ENCODE peak calls at places on chromosomes 1 and 21, in nine cellular contexts. One of them, this sample, is unnamed.

GRCh38 chr1:221328371-221328770 is 413.5 kb downstream of the DUSP10 start:
- DNase-seq in H7: no peak
- DNase-seq in GM12892: no peak
- DNase-seq in stimulated activated CD4-positive, alpha-beta T cell treated with anti-CD3 and anti-CD28 coated beads, Interleukin-4, amount 100 ng/mL, for 4 hours: no peak
- DNase-seq in NCI-H1436: no peak
- DNase-seq in HCT116: no peak
- DNase-seq in KG1: no peak
- DNase-seq in RPMI8226: no peak
- DNase-seq in cerebellar cortex: no peak
- DNase-seq in this sample: no peak

GRCh38 chr1:71019248-71019647 is 28.4 kb downstream of the PTGER3 start:
- DNase-seq in H7: no peak
- DNase-seq in GM12892: no peak
- DNase-seq in stimulated activated CD4-positive, alpha-beta T cell treated with anti-CD3 and anti-CD28 coated beads, Interleukin-4, amount 100 ng/mL, for 4 hours: no peak
- DNase-seq in NCI-H1436: no peak
- DNase-seq in HCT116: no peak
- DNase-seq in KG1: no peak
- DNase-seq in RPMI8226: no peak
- DNase-seq in cerebellar cortex: no peak
- DNase-seq in this sample: no peak

GRCh38 chr1:51644533-51645197 is 27.8 kb downstream of the OSBPL9 start:
- DNase-seq in H7: no peak
- DNase-seq in GM12892: no peak
- DNase-seq in stimulated activated CD4-positive, alpha-beta T cell treated with anti-CD3 and anti-CD28 coated beads, Interleukin-4, amount 100 ng/mL, for 4 hours: no peak
- DNase-seq in NCI-H1436: no peak
- DNase-seq in HCT116: peak; percentile 48
- DNase-seq in KG1: no peak
- DNase-seq in RPMI8226: no peak
- DNase-seq in cerebellar cortex: no peak
- DNase-seq in this sample: no peak

GRCh38 chr1:37237948-37238347 is 203.6 kb upstream of the GRIK3 start:
- DNase-seq in H7: no peak
- DNase-seq in GM12892: no peak
- DNase-seq in stimulated activated CD4-positive, alpha-beta T cell treated with anti-CD3 and anti-CD28 coated beads, Interleukin-4, amount 100 ng/mL, for 4 hours: no peak
- DNase-seq in NCI-H1436: no peak
- DNase-seq in HCT116: no peak
- DNase-seq in KG1: no peak
- DNase-seq in RPMI8226: no peak
- DNase-seq in cerebellar cortex: no peak
- DNase-seq in this sample: no peak

GRCh38 chr21:14452031-14452778 is 69.3 kb upstream of the HSPA13 start:
- DNase-seq in H7: no peak
- DNase-seq in GM12892: no peak
- DNase-seq in stimulated activated CD4-positive, alpha-beta T cell treated with anti-CD3 and anti-CD28 coated beads, Interleukin-4, amount 100 ng/mL, for 4 hours: peak; percentile 9
- DNase-seq in NCI-H1436: no peak
- DNase-seq in HCT116: no peak
- DNase-seq in KG1: no peak
- DNase-seq in RPMI8226: no peak
- DNase-seq in cerebellar cortex: no peak
- DNase-seq in this sample: no peak

GRCh38 chr1:178028973-178029481 is 59.2 kb upstream of the SEC16B start:
- DNase-seq in H7: no peak
- DNase-seq in GM12892: no peak
- DNase-seq in stimulated activated CD4-positive, alpha-beta T cell treated with anti-CD3 and anti-CD28 coated beads, Interleukin-4, amount 100 ng/mL, for 4 hours: no peak
- DNase-seq in NCI-H1436: no peak
- DNase-seq in HCT116: no peak
- DNase-seq in KG1: no peak
- DNase-seq in RPMI8226: no peak
- DNase-seq in cerebellar cortex: no peak
- DNase-seq in this sample: no peak

GRCh38 chr1:25793585-25794170 is 6.3 kb upstream of the SELENON start:
- DNase-seq in H7: no peak
- DNase-seq in GM12892: no peak
- DNase-seq in stimulated activated CD4-positive, alpha-beta T cell treated with anti-CD3 and anti-CD28 coated beads, Interleukin-4, amount 100 ng/mL, for 4 hours: no peak
- DNase-seq in NCI-H1436: no peak
- DNase-seq in HCT116: no peak
- DNase-seq in KG1: no peak
- DNase-seq in RPMI8226: no peak
- DNase-seq in cerebellar cortex: peak; percentile 61
- DNase-seq in this sample: no peak

GRCh38 chr21:43284238-43284637 is 115.4 kb downstream of the CRYAA start:
- DNase-seq in H7: no peak
- DNase-seq in GM12892: no peak
- DNase-seq in stimulated activated CD4-positive, alpha-beta T cell treated with anti-CD3 and anti-CD28 coated beads, Interleukin-4, amount 100 ng/mL, for 4 hours: no peak
- DNase-seq in NCI-H1436: no peak
- DNase-seq in HCT116: no peak
- DNase-seq in KG1: no peak
- DNase-seq in RPMI8226: no peak
- DNase-seq in cerebellar cortex: no peak
- DNase-seq in this sample: no peak

GRCh38 chr21:36735724-36736310 is 36.9 kb downstream of the SIM2 start:
- DNase-seq in H7: peak; percentile 38
- DNase-seq in GM12892: no peak
- DNase-seq in stimulated activated CD4-positive, alpha-beta T cell treated with anti-CD3 and anti-CD28 coated beads, Interleukin-4, amount 100 ng/mL, for 4 hours: no peak
- DNase-seq in NCI-H1436: no peak
- DNase-seq in HCT116: no peak
- DNase-seq in KG1: no peak
- DNase-seq in RPMI8226: no peak
- DNase-seq in cerebellar cortex: no peak
- DNase-seq in this sample: peak; percentile 50

GRCh38 chr1:3529099-3529729 is 74.7 kb downstream of the ARHGEF16 start:
- DNase-seq in H7: no peak
- DNase-seq in GM12892: no peak
- DNase-seq in stimulated activated CD4-positive, alpha-beta T cell treated with anti-CD3 and anti-CD28 coated beads, Interleukin-4, amount 100 ng/mL, for 4 hours: no peak
- DNase-seq in NCI-H1436: no peak
- DNase-seq in HCT116: no peak
- DNase-seq in KG1: no peak
- DNase-seq in RPMI8226: peak; percentile 33
- DNase-seq in cerebellar cortex: peak; percentile 83
- DNase-seq in this sample: no peak

GRCh38 chr1:10916311-10916710 is 96.1 kb upstream of the TARDBP start:
- DNase-seq in H7: peak; percentile 51
- DNase-seq in GM12892: no peak
- DNase-seq in stimulated activated CD4-positive, alpha-beta T cell treated with anti-CD3 and anti-CD28 coated beads, Interleukin-4, amount 100 ng/mL, for 4 hours: no peak
- DNase-seq in NCI-H1436: no peak
- DNase-seq in HCT116: no peak
- DNase-seq in KG1: no peak
- DNase-seq in RPMI8226: no peak
- DNase-seq in cerebellar cortex: no peak
- DNase-seq in this sample: peak; percentile 24

GRCh38 chr1:232905324-232906034 is 44.9 kb upstream of the NTPCR start:
- DNase-seq in H7: no peak
- DNase-seq in GM12892: no peak
- DNase-seq in stimulated activated CD4-positive, alpha-beta T cell treated with anti-CD3 and anti-CD28 coated beads, Interleukin-4, amount 100 ng/mL, for 4 hours: no peak
- DNase-seq in NCI-H1436: no peak
- DNase-seq in HCT116: no peak
- DNase-seq in KG1: no peak
- DNase-seq in RPMI8226: peak; percentile 24
- DNase-seq in cerebellar cortex: no peak
- DNase-seq in this sample: no peak

GRCh38 chr1:199157494-199157893 is 518.7 kb downstream of the PTPRC start:
- DNase-seq in H7: no peak
- DNase-seq in GM12892: no peak
- DNase-seq in stimulated activated CD4-positive, alpha-beta T cell treated with anti-CD3 and anti-CD28 coated beads, Interleukin-4, amount 100 ng/mL, for 4 hours: no peak
- DNase-seq in NCI-H1436: no peak
- DNase-seq in HCT116: peak; percentile 3
- DNase-seq in KG1: no peak
- DNase-seq in RPMI8226: no peak
- DNase-seq in cerebellar cortex: peak; percentile 95
- DNase-seq in this sample: no peak

GRCh38 chr1:44436401-44437394 is 31.6 kb downstream of the RNF220 start:
- DNase-seq in H7: no peak
- DNase-seq in GM12892: no peak
- DNase-seq in stimulated activated CD4-positive, alpha-beta T cell treated with anti-CD3 and anti-CD28 coated beads, Interleukin-4, amount 100 ng/mL, for 4 hours: no peak
- DNase-seq in NCI-H1436: no peak
- DNase-seq in HCT116: no peak
- DNase-seq in KG1: no peak
- DNase-seq in RPMI8226: no peak
- DNase-seq in cerebellar cortex: no peak
- DNase-seq in this sample: no peak

GRCh38 chr1:93565496-93566221 is 116.0 kb downstream of the BCAR3 start:
- DNase-seq in H7: no peak
- DNase-seq in GM12892: no peak
- DNase-seq in stimulated activated CD4-positive, alpha-beta T cell treated with anti-CD3 and anti-CD28 coated beads, Interleukin-4, amount 100 ng/mL, for 4 hours: no peak
- DNase-seq in NCI-H1436: no peak
- DNase-seq in HCT116: no peak
- DNase-seq in KG1: no peak
- DNase-seq in RPMI8226: no peak
- DNase-seq in cerebellar cortex: no peak
- DNase-seq in this sample: no peak

GRCh38 chr1:182990413-182991144 is 32.6 kb upstream of the LAMC1 start:
- DNase-seq in H7: no peak
- DNase-seq in GM12892: no peak
- DNase-seq in stimulated activated CD4-positive, alpha-beta T cell treated with anti-CD3 and anti-CD28 coated beads, Interleukin-4, amount 100 ng/mL, for 4 hours: no peak
- DNase-seq in NCI-H1436: no peak
- DNase-seq in HCT116: peak; percentile 35
- DNase-seq in KG1: no peak
- DNase-seq in RPMI8226: no peak
- DNase-seq in cerebellar cortex: no peak
- DNase-seq in this sample: no peak

GRCh38 chr1:24620678-24621077 is 22.4 kb upstream of the SRRM1 start:
- DNase-seq in H7: no peak
- DNase-seq in GM12892: no peak
- DNase-seq in stimulated activated CD4-positive, alpha-beta T cell treated with anti-CD3 and anti-CD28 coated beads, Interleukin-4, amount 100 ng/mL, for 4 hours: no peak
- DNase-seq in NCI-H1436: no peak
- DNase-seq in HCT116: no peak
- DNase-seq in KG1: no peak
- DNase-seq in RPMI8226: no peak
- DNase-seq in cerebellar cortex: no peak
- DNase-seq in this sample: no peak

GRCh38 chr1:31376374-31377134 is 3.7 kb upstream of the FABP3 start:
- DNase-seq in H7: peak; percentile 73
- DNase-seq in GM12892: no peak
- DNase-seq in stimulated activated CD4-positive, alpha-beta T cell treated with anti-CD3 and anti-CD28 coated beads, Interleukin-4, amount 100 ng/mL, for 4 hours: no peak
- DNase-seq in NCI-H1436: peak; percentile 25
- DNase-seq in HCT116: no peak
- DNase-seq in KG1: no peak
- DNase-seq in RPMI8226: no peak
- DNase-seq in cerebellar cortex: peak; percentile 80
- DNase-seq in this sample: no peak

GRCh38 chr1:226656601-226657277 is 82.3 kb downstream of the ITPKB start:
- DNase-seq in H7: no peak
- DNase-seq in GM12892: no peak
- DNase-seq in stimulated activated CD4-positive, alpha-beta T cell treated with anti-CD3 and anti-CD28 coated beads, Interleukin-4, amount 100 ng/mL, for 4 hours: no peak
- DNase-seq in NCI-H1436: peak; percentile 72
- DNase-seq in HCT116: no peak
- DNase-seq in KG1: no peak
- DNase-seq in RPMI8226: peak; percentile 93
- DNase-seq in cerebellar cortex: no peak
- DNase-seq in this sample: no peak

GRCh38 chr1:53605181-53605580 is 133.8 kb downstream of the GLIS1 start:
- DNase-seq in H7: no peak
- DNase-seq in GM12892: no peak
- DNase-seq in stimulated activated CD4-positive, alpha-beta T cell treated with anti-CD3 and anti-CD28 coated beads, Interleukin-4, amount 100 ng/mL, for 4 hours: no peak
- DNase-seq in NCI-H1436: no peak
- DNase-seq in HCT116: no peak
- DNase-seq in KG1: no peak
- DNase-seq in RPMI8226: no peak
- DNase-seq in cerebellar cortex: no peak
- DNase-seq in this sample: peak; percentile 25

GRCh38 chr1:75690547-75690946 is 34.0 kb upstream of the ACADM start:
- DNase-seq in H7: no peak
- DNase-seq in GM12892: no peak
- DNase-seq in stimulated activated CD4-positive, alpha-beta T cell treated with anti-CD3 and anti-CD28 coated beads, Interleukin-4, amount 100 ng/mL, for 4 hours: no peak
- DNase-seq in NCI-H1436: no peak
- DNase-seq in HCT116: no peak
- DNase-seq in KG1: no peak
- DNase-seq in RPMI8226: no peak
- DNase-seq in cerebellar cortex: no peak
- DNase-seq in this sample: no peak

GRCh38 chr1:161915051-161915503 is 108.6 kb downstream of the OLFML2B start:
- DNase-seq in H7: no peak
- DNase-seq in GM12892: no peak
- DNase-seq in stimulated activated CD4-positive, alpha-beta T cell treated with anti-CD3 and anti-CD28 coated beads, Interleukin-4, amount 100 ng/mL, for 4 hours: peak; percentile 6
- DNase-seq in NCI-H1436: no peak
- DNase-seq in HCT116: no peak
- DNase-seq in KG1: no peak
- DNase-seq in RPMI8226: no peak
- DNase-seq in cerebellar cortex: no peak
- DNase-seq in this sample: no peak

GRCh38 chr1:29650041-29650400 is 413.7 kb downstream of the PTPRU start:
- DNase-seq in H7: peak; percentile 3
- DNase-seq in GM12892: no peak
- DNase-seq in stimulated activated CD4-positive, alpha-beta T cell treated with anti-CD3 and anti-CD28 coated beads, Interleukin-4, amount 100 ng/mL, for 4 hours: no peak
- DNase-seq in NCI-H1436: no peak
- DNase-seq in HCT116: no peak
- DNase-seq in KG1: no peak
- DNase-seq in RPMI8226: no peak
- DNase-seq in cerebellar cortex: no peak
- DNase-seq in this sample: no peak

GRCh38 chr1:151653397-151653796 is 41.5 kb downstream of the SNX27 start:
- DNase-seq in H7: no peak
- DNase-seq in GM12892: no peak
- DNase-seq in stimulated activated CD4-positive, alpha-beta T cell treated with anti-CD3 and anti-CD28 coated beads, Interleukin-4, amount 100 ng/mL, for 4 hours: no peak
- DNase-seq in NCI-H1436: no peak
- DNase-seq in HCT116: no peak
- DNase-seq in KG1: no peak
- DNase-seq in RPMI8226: no peak
- DNase-seq in cerebellar cortex: no peak
- DNase-seq in this sample: no peak

GRCh38 chr1:98490099-98490498 is 171.4 kb upstream of the SNX7 start:
- DNase-seq in H7: no peak
- DNase-seq in GM12892: no peak
- DNase-seq in stimulated activated CD4-positive, alpha-beta T cell treated with anti-CD3 and anti-CD28 coated beads, Interleukin-4, amount 100 ng/mL, for 4 hours: no peak
- DNase-seq in NCI-H1436: no peak
- DNase-seq in HCT116: no peak
- DNase-seq in KG1: no peak
- DNase-seq in RPMI8226: no peak
- DNase-seq in cerebellar cortex: no peak
- DNase-seq in this sample: no peak

GRCh38 chr21:32093758-32094463 is 184.9 kb downstream of the MIS18A start:
- DNase-seq in H7: no peak
- DNase-seq in GM12892: no peak
- DNase-seq in stimulated activated CD4-positive, alpha-beta T cell treated with anti-CD3 and anti-CD28 coated beads, Interleukin-4, amount 100 ng/mL, for 4 hours: no peak
- DNase-seq in NCI-H1436: no peak
- DNase-seq in HCT116: no peak
- DNase-seq in KG1: no peak
- DNase-seq in RPMI8226: no peak
- DNase-seq in cerebellar cortex: no peak
- DNase-seq in this sample: no peak

GRCh38 chr1:219661464-219662092 is 48.7 kb upstream of the ZC3H11B start:
- DNase-seq in H7: no peak
- DNase-seq in GM12892: no peak
- DNase-seq in stimulated activated CD4-positive, alpha-beta T cell treated with anti-CD3 and anti-CD28 coated beads, Interleukin-4, amount 100 ng/mL, for 4 hours: no peak
- DNase-seq in NCI-H1436: no peak
- DNase-seq in HCT116: no peak
- DNase-seq in KG1: no peak
- DNase-seq in RPMI8226: no peak
- DNase-seq in cerebellar cortex: no peak
- DNase-seq in this sample: no peak

GRCh38 chr1:224267922-224268321 is 62.0 kb downstream of the NVL start:
- DNase-seq in H7: no peak
- DNase-seq in GM12892: no peak
- DNase-seq in stimulated activated CD4-positive, alpha-beta T cell treated with anti-CD3 and anti-CD28 coated beads, Interleukin-4, amount 100 ng/mL, for 4 hours: no peak
- DNase-seq in NCI-H1436: no peak
- DNase-seq in HCT116: no peak
- DNase-seq in KG1: no peak
- DNase-seq in RPMI8226: no peak
- DNase-seq in cerebellar cortex: no peak
- DNase-seq in this sample: no peak

GRCh38 chr1:29473167-29473855 is 237.0 kb downstream of the PTPRU start:
- DNase-seq in H7: peak; percentile 9
- DNase-seq in GM12892: no peak
- DNase-seq in stimulated activated CD4-positive, alpha-beta T cell treated with anti-CD3 and anti-CD28 coated beads, Interleukin-4, amount 100 ng/mL, for 4 hours: no peak
- DNase-seq in NCI-H1436: peak; percentile 14
- DNase-seq in HCT116: no peak
- DNase-seq in KG1: no peak
- DNase-seq in RPMI8226: no peak
- DNase-seq in cerebellar cortex: no peak
- DNase-seq in this sample: no peak

GRCh38 chr1:85933901-85934300 is 222.7 kb downstream of the COL24A1 start:
- DNase-seq in H7: no peak
- DNase-seq in GM12892: no peak
- DNase-seq in stimulated activated CD4-positive, alpha-beta T cell treated with anti-CD3 and anti-CD28 coated beads, Interleukin-4, amount 100 ng/mL, for 4 hours: no peak
- DNase-seq in NCI-H1436: no peak
- DNase-seq in HCT116: no peak
- DNase-seq in KG1: no peak
- DNase-seq in RPMI8226: no peak
- DNase-seq in cerebellar cortex: no peak
- DNase-seq in this sample: no peak

GRCh38 chr1:206892351-206892984 is 4.8 kb upstream of the IL24 start:
- DNase-seq in H7: no peak
- DNase-seq in GM12892: no peak
- DNase-seq in stimulated activated CD4-positive, alpha-beta T cell treated with anti-CD3 and anti-CD28 coated beads, Interleukin-4, amount 100 ng/mL, for 4 hours: no peak
- DNase-seq in NCI-H1436: no peak
- DNase-seq in HCT116: no peak
- DNase-seq in KG1: no peak
- DNase-seq in RPMI8226: no peak
- DNase-seq in cerebellar cortex: no peak
- DNase-seq in this sample: no peak

This sample was measured in activated effector memory CD4-positive, alpha-beta T cell treated with anti-CD3 and anti-CD28 coated beads, Interleukin-2, amount 50 U/mL, for 16 hours.